ENCODE peak calls at places on chromosomes 2 and 18, in ten cellular contexts. One of them, this sample, is unnamed.

GRCh38 chr2:198214108-198214736 is 409.8 kb downstream of the PLCL1 start:
- DNase-seq in mesendoderm: no peak
- DNase-seq in AG09319: no peak
- DNase-seq in HTR-8/SVneo: no peak
- DNase-seq in foreskin fibroblast: peak; percentile 30
- DNase-seq in NCI-H2081: no peak
- DNase-seq in HEK293T: no peak
- DNase-seq in AG20443: no peak
- DNase-seq in iPS DF 6.9: no peak
- DNase-seq in AG09309: peak; percentile 34
- DNase-seq in this sample: no peak

GRCh38 chr2:26043862-26044736 is 10.2 kb downstream of the RAB10 start:
- DNase-seq in mesendoderm: no peak
- DNase-seq in AG09319: peak; percentile 11
- DNase-seq in HTR-8/SVneo: no peak
- DNase-seq in foreskin fibroblast: peak; percentile 49
- DNase-seq in NCI-H2081: no peak
- DNase-seq in HEK293T: no peak
- DNase-seq in AG20443: no peak
- DNase-seq in iPS DF 6.9: no peak
- DNase-seq in AG09309: no peak
- DNase-seq in this sample: no peak

GRCh38 chr2:160331258-160332025 is 131.4 kb upstream of the ITGB6 start:
- DNase-seq in mesendoderm: no peak
- DNase-seq in AG09319: no peak
- DNase-seq in HTR-8/SVneo: no peak
- DNase-seq in foreskin fibroblast: no peak
- DNase-seq in NCI-H2081: no peak
- DNase-seq in HEK293T: no peak
- DNase-seq in AG20443: no peak
- DNase-seq in iPS DF 6.9: no peak
- DNase-seq in AG09309: no peak
- DNase-seq in this sample: no peak

GRCh38 chr2:13252615-13253014 is 535.9 kb downstream of the TRIB2 start:
- DNase-seq in mesendoderm: no peak
- DNase-seq in AG09319: no peak
- DNase-seq in HTR-8/SVneo: no peak
- DNase-seq in foreskin fibroblast: no peak
- DNase-seq in NCI-H2081: no peak
- DNase-seq in HEK293T: no peak
- DNase-seq in AG20443: no peak
- DNase-seq in iPS DF 6.9: no peak
- DNase-seq in AG09309: no peak
- DNase-seq in this sample: no peak

GRCh38 chr18:48290162-48290926 is 118.8 kb downstream of the ZBTB7C start:
- DNase-seq in mesendoderm: no peak
- DNase-seq in AG09319: no peak
- DNase-seq in HTR-8/SVneo: no peak
- DNase-seq in foreskin fibroblast: no peak
- DNase-seq in NCI-H2081: peak; percentile 70
- DNase-seq in HEK293T: no peak
- DNase-seq in AG20443: no peak
- DNase-seq in iPS DF 6.9: no peak
- DNase-seq in AG09309: no peak
- DNase-seq in this sample: no peak

GRCh38 chr2:232076736-232077135 is 115.2 kb downstream of the DIS3L2 start:
- DNase-seq in mesendoderm: peak; percentile 18
- DNase-seq in AG09319: no peak
- DNase-seq in HTR-8/SVneo: no peak
- DNase-seq in foreskin fibroblast: peak; percentile 72
- DNase-seq in NCI-H2081: no peak
- DNase-seq in HEK293T: no peak
- DNase-seq in AG20443: no peak
- DNase-seq in iPS DF 6.9: no peak
- DNase-seq in AG09309: no peak
- DNase-seq in this sample: no peak

GRCh38 chr2:144516417-144516980 is 3.4 kb downstream of the ZEB2 start:
- DNase-seq in mesendoderm: no peak
- DNase-seq in AG09319: no peak
- DNase-seq in HTR-8/SVneo: no peak
- DNase-seq in foreskin fibroblast: peak; percentile 53
- DNase-seq in NCI-H2081: no peak
- DNase-seq in HEK293T: no peak
- DNase-seq in AG20443: peak; percentile 62
- DNase-seq in iPS DF 6.9: no peak
- DNase-seq in AG09309: no peak
- DNase-seq in this sample: peak; percentile 36

GRCh38 chr2:201931955-201932354 is 101.7 kb upstream of the FZD7 start:
- DNase-seq in mesendoderm: no peak
- DNase-seq in AG09319: no peak
- DNase-seq in HTR-8/SVneo: no peak
- DNase-seq in foreskin fibroblast: peak; percentile 85
- DNase-seq in NCI-H2081: no peak
- DNase-seq in HEK293T: no peak
- DNase-seq in AG20443: peak; percentile 88
- DNase-seq in iPS DF 6.9: no peak
- DNase-seq in AG09309: peak; percentile 57
- DNase-seq in this sample: no peak

GRCh38 chr2:47061989-47062678 is 93.0 kb downstream of the STPG4 start:
- DNase-seq in mesendoderm: no peak
- DNase-seq in AG09319: no peak
- DNase-seq in HTR-8/SVneo: no peak
- DNase-seq in foreskin fibroblast: no peak
- DNase-seq in NCI-H2081: no peak
- DNase-seq in HEK293T: no peak
- DNase-seq in AG20443: no peak
- DNase-seq in iPS DF 6.9: no peak
- DNase-seq in AG09309: no peak
- DNase-seq in this sample: no peak

GRCh38 chr2:150624001-150624401 is 136.5 kb upstream of the RND3 start:
- DNase-seq in mesendoderm: no peak
- DNase-seq in AG09319: no peak
- DNase-seq in HTR-8/SVneo: no peak
- DNase-seq in foreskin fibroblast: peak; percentile 84
- DNase-seq in NCI-H2081: no peak
- DNase-seq in HEK293T: no peak
- DNase-seq in AG20443: no peak
- DNase-seq in iPS DF 6.9: no peak
- DNase-seq in AG09309: no peak
- DNase-seq in this sample: no peak

GRCh38 chr2:65275141-65275540 is 47.5 kb downstream of the ACTR2 start:
- DNase-seq in mesendoderm: peak; percentile 62
- DNase-seq in AG09319: no peak
- DNase-seq in HTR-8/SVneo: no peak
- DNase-seq in foreskin fibroblast: no peak
- DNase-seq in NCI-H2081: no peak
- DNase-seq in HEK293T: no peak
- DNase-seq in AG20443: no peak
- DNase-seq in iPS DF 6.9: peak; percentile 47
- DNase-seq in AG09309: no peak
- DNase-seq in this sample: peak; percentile 73

GRCh38 chr2:175853110-175853509 is 149.0 kb downstream of the LNPK start:
- DNase-seq in mesendoderm: peak; percentile 21
- DNase-seq in AG09319: no peak
- DNase-seq in HTR-8/SVneo: no peak
- DNase-seq in foreskin fibroblast: peak; percentile 58
- DNase-seq in NCI-H2081: no peak
- DNase-seq in HEK293T: no peak
- DNase-seq in AG20443: peak; percentile 25
- DNase-seq in iPS DF 6.9: no peak
- DNase-seq in AG09309: no peak
- DNase-seq in this sample: peak; percentile 23

GRCh38 chr18:36386150-36386920 is 88.8 kb downstream of the FHOD3 start:
- DNase-seq in mesendoderm: no peak
- DNase-seq in AG09319: no peak
- DNase-seq in HTR-8/SVneo: no peak
- DNase-seq in foreskin fibroblast: no peak
- DNase-seq in NCI-H2081: no peak
- DNase-seq in HEK293T: no peak
- DNase-seq in AG20443: no peak
- DNase-seq in iPS DF 6.9: no peak
- DNase-seq in AG09309: no peak
- DNase-seq in this sample: no peak

GRCh38 chr2:150165479-150165878 is 322.0 kb downstream of the RND3 start:
- DNase-seq in mesendoderm: no peak
- DNase-seq in AG09319: no peak
- DNase-seq in HTR-8/SVneo: no peak
- DNase-seq in foreskin fibroblast: no peak
- DNase-seq in NCI-H2081: no peak
- DNase-seq in HEK293T: no peak
- DNase-seq in AG20443: peak; percentile 14
- DNase-seq in iPS DF 6.9: no peak
- DNase-seq in AG09309: no peak
- DNase-seq in this sample: no peak

GRCh38 chr2:9815076-9815475 is 28.2 kb upstream of the TAF1B start:
- DNase-seq in mesendoderm: no peak
- DNase-seq in AG09319: no peak
- DNase-seq in HTR-8/SVneo: no peak
- DNase-seq in foreskin fibroblast: no peak
- DNase-seq in NCI-H2081: no peak
- DNase-seq in HEK293T: no peak
- DNase-seq in AG20443: no peak
- DNase-seq in iPS DF 6.9: no peak
- DNase-seq in AG09309: no peak
- DNase-seq in this sample: no peak

GRCh38 chr18:4181882-4182568 is 273.1 kb downstream of the DLGAP1 start:
- DNase-seq in mesendoderm: peak; percentile 73
- DNase-seq in AG09319: no peak
- DNase-seq in HTR-8/SVneo: no peak
- DNase-seq in foreskin fibroblast: no peak
- DNase-seq in NCI-H2081: no peak
- DNase-seq in HEK293T: no peak
- DNase-seq in AG20443: no peak
- DNase-seq in iPS DF 6.9: peak; percentile 33
- DNase-seq in AG09309: no peak
- DNase-seq in this sample: peak; percentile 67

GRCh38 chr2:16716051-16716450 is 50.4 kb upstream of the CYRIA start:
- DNase-seq in mesendoderm: peak; percentile 47
- DNase-seq in AG09319: no peak
- DNase-seq in HTR-8/SVneo: no peak
- DNase-seq in foreskin fibroblast: no peak
- DNase-seq in NCI-H2081: no peak
- DNase-seq in HEK293T: no peak
- DNase-seq in AG20443: no peak
- DNase-seq in iPS DF 6.9: no peak
- DNase-seq in AG09309: no peak
- DNase-seq in this sample: no peak

GRCh38 chr18:2515908-2516625 is 55.2 kb downstream of the METTL4 start:
- DNase-seq in mesendoderm: peak; percentile 8
- DNase-seq in AG09319: no peak
- DNase-seq in HTR-8/SVneo: peak; percentile 67
- DNase-seq in foreskin fibroblast: peak; percentile 97
- DNase-seq in NCI-H2081: no peak
- DNase-seq in HEK293T: no peak
- DNase-seq in AG20443: peak; percentile 68
- DNase-seq in iPS DF 6.9: no peak
- DNase-seq in AG09309: peak; percentile 65
- DNase-seq in this sample: no peak

GRCh38 chr2:105143467-105144127 is 97.9 kb upstream of the GPR45 start:
- DNase-seq in mesendoderm: peak; percentile 34
- DNase-seq in AG09319: no peak
- DNase-seq in HTR-8/SVneo: peak; percentile 52
- DNase-seq in foreskin fibroblast: peak; percentile 26
- DNase-seq in NCI-H2081: peak; percentile 34
- DNase-seq in HEK293T: peak; percentile 41
- DNase-seq in AG20443: peak; percentile 41
- DNase-seq in iPS DF 6.9: no peak
- DNase-seq in AG09309: no peak
- DNase-seq in this sample: peak; percentile 89

GRCh38 chr2:104975371-104975770 is 62.5 kb upstream of the MRPS9 start:
- DNase-seq in mesendoderm: no peak
- DNase-seq in AG09319: no peak
- DNase-seq in HTR-8/SVneo: no peak
- DNase-seq in foreskin fibroblast: no peak
- DNase-seq in NCI-H2081: no peak
- DNase-seq in HEK293T: no peak
- DNase-seq in AG20443: no peak
- DNase-seq in iPS DF 6.9: no peak
- DNase-seq in AG09309: no peak
- DNase-seq in this sample: no peak

GRCh38 chr2:68426885-68427579 is 40.1 kb downstream of the FBXO48 start:
- DNase-seq in mesendoderm: no peak
- DNase-seq in AG09319: peak; percentile 38
- DNase-seq in HTR-8/SVneo: no peak
- DNase-seq in foreskin fibroblast: peak; percentile 12
- DNase-seq in NCI-H2081: no peak
- DNase-seq in HEK293T: no peak
- DNase-seq in AG20443: no peak
- DNase-seq in iPS DF 6.9: no peak
- DNase-seq in AG09309: peak; percentile 71
- DNase-seq in this sample: no peak

GRCh38 chr2:195330513-195330956 is 326.5 kb upstream of the SLC39A10 start:
- DNase-seq in mesendoderm: no peak
- DNase-seq in AG09319: no peak
- DNase-seq in HTR-8/SVneo: no peak
- DNase-seq in foreskin fibroblast: no peak
- DNase-seq in NCI-H2081: peak; percentile 76
- DNase-seq in HEK293T: no peak
- DNase-seq in AG20443: no peak
- DNase-seq in iPS DF 6.9: no peak
- DNase-seq in AG09309: no peak
- DNase-seq in this sample: no peak

GRCh38 chr18:58769321-58769720 is 95.4 kb upstream of the ZNF532 start:
- DNase-seq in mesendoderm: no peak
- DNase-seq in AG09319: no peak
- DNase-seq in HTR-8/SVneo: no peak
- DNase-seq in foreskin fibroblast: no peak
- DNase-seq in NCI-H2081: no peak
- DNase-seq in HEK293T: no peak
- DNase-seq in AG20443: no peak
- DNase-seq in iPS DF 6.9: no peak
- DNase-seq in AG09309: no peak
- DNase-seq in this sample: no peak

GRCh38 chr2:237320801-237321563 is 93.0 kb downstream of the COL6A3 start:
- DNase-seq in mesendoderm: no peak
- DNase-seq in AG09319: no peak
- DNase-seq in HTR-8/SVneo: no peak
- DNase-seq in foreskin fibroblast: peak; percentile 44
- DNase-seq in NCI-H2081: no peak
- DNase-seq in HEK293T: no peak
- DNase-seq in AG20443: no peak
- DNase-seq in iPS DF 6.9: no peak
- DNase-seq in AG09309: no peak
- DNase-seq in this sample: no peak

GRCh38 chr2:80852808-80853139 is 548.2 kb upstream of the LRRTM1 start:
- DNase-seq in mesendoderm: peak; percentile 75
- DNase-seq in AG09319: no peak
- DNase-seq in HTR-8/SVneo: no peak
- DNase-seq in foreskin fibroblast: no peak
- DNase-seq in NCI-H2081: no peak
- DNase-seq in HEK293T: no peak
- DNase-seq in AG20443: no peak
- DNase-seq in iPS DF 6.9: no peak
- DNase-seq in AG09309: no peak
- DNase-seq in this sample: peak; percentile 41

GRCh38 chr2:6297238-6297637 is 568.5 kb downstream of the CMPK2 start:
- DNase-seq in mesendoderm: no peak
- DNase-seq in AG09319: no peak
- DNase-seq in HTR-8/SVneo: no peak
- DNase-seq in foreskin fibroblast: no peak
- DNase-seq in NCI-H2081: no peak
- DNase-seq in HEK293T: no peak
- DNase-seq in AG20443: no peak
- DNase-seq in iPS DF 6.9: no peak
- DNase-seq in AG09309: no peak
- DNase-seq in this sample: no peak

GRCh38 chr2:126784636-126785035 is 114.1 kb upstream of the TEX51 start:
- DNase-seq in mesendoderm: no peak
- DNase-seq in AG09319: no peak
- DNase-seq in HTR-8/SVneo: no peak
- DNase-seq in foreskin fibroblast: no peak
- DNase-seq in NCI-H2081: no peak
- DNase-seq in HEK293T: no peak
- DNase-seq in AG20443: no peak
- DNase-seq in iPS DF 6.9: no peak
- DNase-seq in AG09309: no peak
- DNase-seq in this sample: no peak

GRCh38 chr2:66789741-66790140 is 354.8 kb downstream of the MEIS1 start:
- DNase-seq in mesendoderm: no peak
- DNase-seq in AG09319: no peak
- DNase-seq in HTR-8/SVneo: no peak
- DNase-seq in foreskin fibroblast: peak; percentile 44
- DNase-seq in NCI-H2081: peak; percentile 21
- DNase-seq in HEK293T: no peak
- DNase-seq in AG20443: no peak
- DNase-seq in iPS DF 6.9: no peak
- DNase-seq in AG09309: no peak
- DNase-seq in this sample: no peak